ENCODE peak calls at places on chromosomes 12 and 14, in six cellular contexts. Z is head of caudate nucleus, R is sigmoid colon, F is glutamatergic neuron, X is hypothalamus, Q is WTC11. U is an unnamed sample.

GRCh38 chr14:91854327-91854934 is 12.9 kb downstream of the TC2N start:
- DNase-seq in Q (no peak), X (no peak), F (no peak), Z (no peak), R (no peak), U (peak; percentile 52)

GRCh38 chr12:19273482-19274330 is 144.2 kb downstream of the PLEKHA5 start:
- DNase-seq in Q (no peak), F (no peak), R (peak; percentile 78), Z (no peak), X (no peak), U (peak; percentile 32)

GRCh38 chr14:67680121-67680602 is 5.7 kb upstream of the VTI1B start:
- DNase-seq in F (no peak), Z (no peak), X (no peak), R (no peak), Q (no peak), U (no peak)

GRCh38 chr12:68001486-68002466 is 12.5 kb downstream of the IFNG-AS1 start:
- DNase-seq in F (no peak), X (no peak), Q (no peak), Z (no peak), R (no peak), U (peak; percentile 38)

GRCh38 chr12:78760906-78761305 is 103.7 kb upstream of the SYT1 start:
- DNase-seq in Q (no peak), R (no peak), Z (no peak), F (no peak), X (no peak), U (no peak)

GRCh38 chr12:76449572-76449971 is 101.4 kb upstream of the BBS10 start:
- DNase-seq in F (no peak), X (no peak), Q (no peak), R (no peak), Z (no peak), U (no peak)

GRCh38 chr14:68014771-68015170 is 195.2 kb downstream of the RAD51B start:
- DNase-seq in X (no peak), F (no peak), Z (no peak), Q (no peak), R (no peak), U (no peak)

GRCh38 chr12:89707623-89707991 is 1.0 kb downstream of the ATP2B1 start:
- DNase-seq in F (peak; percentile 63), Q (peak; percentile 49), R (no peak), X (peak; percentile 46), Z (peak; percentile 12), U (peak; percentile 72)

GRCh38 chr12:125172231-125172850 is 107.1 kb downstream of the AACS start:
- DNase-seq in X (no peak), Q (no peak), F (no peak), R (no peak), Z (peak; percentile 29), U (no peak)

GRCh38 chr12:53324113-53324778 is 2.8 kb upstream of the AAAS start:
- DNase-seq in Q (no peak), F (peak; percentile 43), Z (no peak), R (no peak), X (no peak), U (no peak)

U was measured in mesendoderm.